ENCODE peak calls at places on chromosome 18, in six cellular contexts. M, N, J, A, X and Z are unnamed samples.

GRCh38 chr18:33652645-33653044 is 74.6 kb downstream of the ASXL3 start:
- DNase-seq in M (no peak), X (no peak), J (no peak), N (no peak), A (no peak), Z (no peak)

GRCh38 chr18:21056545-21056944 is 55.1 kb downstream of the ROCK1 start:
- DNase-seq in A (no peak), X (no peak), J (no peak), M (no peak), N (no peak), Z (no peak)

GRCh38 chr18:26438980-26439379 is 109.4 kb downstream of the KCTD1 start:
- DNase-seq in M (no peak), X (no peak), J (no peak), A (no peak), N (no peak), Z (no peak)

GRCh38 chr18:59994357-59994756 is 94.6 kb downstream of the PMAIP1 start:
- DNase-seq in J (no peak), M (peak), N (peak), X (no peak), A (no peak), Z (no peak)

GRCh38 chr18:44693030-44693784 is 12.5 kb downstream of the SETBP1 start:
- DNase-seq in N (no peak), A (no peak), J (no peak), X (no peak), M (no peak), Z (no peak)

GRCh38 chr18:55794288-55795052 is 206.5 kb upstream of the TCF4 start:
- DNase-seq in N (no peak), M (peak), J (no peak), A (peak), X (no peak), Z (no peak)

GRCh38 chr18:3593381-3593903 is 143.5 kb downstream of the TGIF1 start:
- DNase-seq in M (peak), N (peak), X (no peak), A (peak), J (no peak), Z (peak)

GRCh38 chr18:38329145-38329544 is 763.5 kb upstream of the CELF4 start:
- DNase-seq in J (no peak), X (no peak), N (no peak), A (no peak), M (no peak), Z (no peak)

GRCh38 chr18:6221602-6222014 is 193.1 kb downstream of the L3MBTL4 start:
- DNase-seq in M (no peak), A (no peak), X (no peak), N (no peak), J (no peak), Z (no peak)

GRCh38 chr18:78757014-78757413 is 222.6 kb upstream of the SALL3 start:
- DNase-seq in N (no peak), M (no peak), J (no peak), A (no peak), X (no peak), Z (no peak)

GRCh38 chr18:3596324-3597158 is 146.6 kb downstream of the TGIF1 start:
- DNase-seq in J (peak), X (no peak), A (peak), M (peak), N (peak), Z (no peak)

GRCh38 chr18:77668219-77668618 is 418.6 kb downstream of the GALR1 start:
- DNase-seq in J (no peak), X (no peak), A (no peak), M (no peak), N (no peak), Z (no peak)

GRCh38 chr18:21745234-21745633 is 4.6 kb downstream of the MIB1 start:
- DNase-seq in X (no peak), M (no peak), J (no peak), N (peak), A (no peak), Z (no peak)

GRCh38 chr18:34647251-34647650 is 62.8 kb upstream of the DTNA start:
- DNase-seq in M (no peak), N (peak), J (peak), X (no peak), A (no peak), Z (no peak)

GRCh38 chr18:36389811-36390581 is 92.5 kb downstream of the FHOD3 start:
- DNase-seq in A (no peak), J (no peak), M (no peak), N (no peak), X (no peak), Z (no peak)

GRCh38 chr18:41504316-41504715 is 450.7 kb upstream of the PIK3C3 start:
- DNase-seq in M (no peak), J (no peak), A (no peak), X (no peak), N (no peak), Z (no peak)

GRCh38 chr18:36078751-36079529 is 11.6 kb upstream of the RPRD1A start:
- DNase-seq in X (no peak), N (no peak), M (peak), A (peak), J (no peak), Z (no peak)

GRCh38 chr18:60893331-60894114 is 439.7 kb upstream of the CDH20 start:
- DNase-seq in J (no peak), N (no peak), A (no peak), M (no peak), X (no peak), Z (no peak)

GRCh38 chr18:36532394-36532793 is 234.9 kb downstream of the FHOD3 start:
- DNase-seq in M (peak), X (no peak), N (no peak), J (no peak), A (no peak), Z (no peak)

GRCh38 chr18:21300616-21301200 is 58.7 kb downstream of the GREB1L start:
- DNase-seq in M (no peak), A (peak), X (no peak), N (peak), J (no peak), Z (no peak)

GRCh38 chr18:69123421-69123820 is 277.3 kb upstream of the DOK6 start:
- DNase-seq in X (no peak), J (no peak), N (no peak), M (no peak), A (no peak), Z (no peak)

GRCh38 chr18:23387265-23387664 is 65.8 kb upstream of the RIOK3 start:
- DNase-seq in N (no peak), M (no peak), A (no peak), X (no peak), J (no peak), Z (no peak)

GRCh38 chr18:1002653-1003178 is 98.0 kb downstream of the ADCYAP1 start:
- DNase-seq in A (peak), M (no peak), N (no peak), X (no peak), J (no peak), Z (no peak)

GRCh38 chr18:49669403-49669802 is 107.5 kb downstream of the LIPG start:
- DNase-seq in N (no peak), M (no peak), X (no peak), J (no peak), A (no peak), Z (no peak)
- H2BK15ac ChIP-seq in N (no peak), M (no peak), X (no peak), J (no peak), A (no peak), Z (no peak)

GRCh38 chr18:9915291-9916066 is 1.7 kb downstream of the VAPA start:
- DNase-seq in J (no peak), X (no peak), N (no peak), A (peak), M (peak), Z (no peak)

GRCh38 chr18:9913526-9914333 is at the start of gene VAPA:
- DNase-seq in X (peak), J (peak), A (peak), M (peak), N (peak), Z (peak)

GRCh38 chr18:9913151-9913525 is 678 bp upstream of the VAPA start:
- DNase-seq in J (no peak), A (no peak), M (no peak), N (no peak), X (no peak), Z (no peak)

GRCh38 chr18:9914584-9915290 is 921 bp downstream of the VAPA start:
- DNase-seq in M (peak), N (peak), X (peak), A (peak), J (peak), Z (peak)

GRCh38 chr18:9914334-9914583 is 443 bp downstream of the VAPA start:
- DNase-seq in X (no peak), N (peak), A (no peak), J (no peak), M (no peak), Z (no peak)
- H2AK5ac ChIP-seq in X (no peak), N (no peak), A (no peak), J (no peak), M (peak), Z (no peak)

GRCh38 chr18:31721596-31721995 is 37.2 kb upstream of the B4GALT6 start:
- DNase-seq in X (no peak), N (peak), M (no peak), J (no peak), A (no peak), Z (no peak)
- H3K27ac ChIP-seq in X (no peak), N (no peak), M (no peak), J (no peak), A (no peak), Z (no peak)

DNA sequence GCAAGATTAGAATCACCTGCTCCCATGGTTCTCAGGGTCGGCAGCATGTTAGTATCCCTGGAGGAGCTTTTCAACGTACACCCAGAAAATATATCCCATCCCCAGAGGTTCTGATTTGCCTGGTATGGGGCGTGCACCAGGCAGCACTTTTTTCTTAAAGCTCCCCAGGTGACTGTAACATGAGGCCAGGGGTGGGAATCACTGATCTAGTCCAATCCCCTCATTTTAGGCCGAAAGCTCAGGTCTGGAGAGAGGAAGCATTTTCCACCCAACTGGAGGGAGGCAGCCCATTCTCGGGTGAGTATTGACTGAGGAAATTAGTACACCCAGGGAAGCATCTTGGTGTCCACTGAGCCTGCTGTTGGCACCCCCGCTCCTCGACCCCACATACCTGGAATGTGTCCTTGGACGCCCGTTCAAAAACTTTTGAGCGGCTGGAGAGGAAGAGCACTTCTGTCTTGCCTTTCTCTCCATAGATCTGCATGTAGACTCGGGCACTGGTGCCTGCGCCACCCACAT is 94.3 kb downstream of the LOXHD1 start:
- DNase-seq in N (no peak), A (no peak), X (no peak), J (no peak), M (no peak), Z (no peak)
- H2BK15ac ChIP-seq in N (no peak), A (no peak), X (no peak), J (no peak), M (no peak), Z (no peak)

GRCh38 chr18:48962857-48963554 is 12.2 kb upstream of the SMAD7 start:
- DNase-seq in A (peak), M (peak), X (no peak), N (peak), J (no peak), Z (no peak)

GRCh38 chr18:48961547-48961946 is 10.8 kb upstream of the SMAD7 start:
- DNase-seq in N (no peak), X (no peak), J (no peak), A (peak), M (peak), Z (no peak)

GRCh38 chr18:48959921-48960920 is 9.5 kb upstream of the SMAD7 start:
- DNase-seq in X (no peak), J (peak), A (peak), M (peak), N (peak), Z (no peak)

GRCh38 chr18:48963555-48964480 is 13.1 kb upstream of the SMAD7 start:
- DNase-seq in J (no peak), N (no peak), M (no peak), A (no peak), X (no peak), Z (no peak)

GRCh38 chr18:48962252-48962856 is 11.6 kb upstream of the SMAD7 start:
- DNase-seq in N (no peak), A (no peak), X (no peak), J (no peak), M (no peak), Z (no peak)
- H2AK5ac ChIP-seq in N (peak), A (peak), X (peak), J (no peak), M (peak), Z (no peak)